ENCODE peak calls at places on chromosomes 6 and 20, in four cellular contexts. E is BJ, S is MM.1S, J is cardiac fibroblast. Y is an unnamed sample.

GRCh38 chr6:150409576-150410066 is 40.8 kb downstream of the IYD start:
- DNase-seq in E (no peak), S (peak; percentile 17), J (peak; percentile 29), Y (no peak)

GRCh38 chr6:135423649-135424128 is 73.9 kb downstream of the AHI1 start:
- DNase-seq in E (peak; percentile 4), S (peak; percentile 56), J (peak; percentile 68), Y (peak; percentile 54)

GRCh38 chr20:53972179-53972578 is 98.2 kb downstream of the BCAS1 start:
- DNase-seq in E (no peak), S (no peak), J (no peak), Y (peak; percentile 10)

GRCh38 chr6:73382462-73383113 is 12.0 kb upstream of the DDX43 start:
- DNase-seq in E (no peak), S (no peak), J (peak; percentile 26), Y (peak; percentile 62)

GRCh38 chr6:15499591-15499990 is 163.2 kb downstream of the DTNBP1 start:
- DNase-seq in E (no peak), S (no peak), J (no peak), Y (no peak)

GRCh38 chr6:101001012-101001411 is 119.9 kb upstream of the ASCC3 start:
- DNase-seq in E (no peak), S (no peak), J (no peak), Y (peak; percentile 66)

GRCh38 chr6:82959385-82959941 is 106.2 kb downstream of the UBE3D start:
- DNase-seq in E (peak; percentile 39), S (no peak), J (no peak), Y (no peak)

GRCh38 chr6:153044295-153044694 is 41.8 kb upstream of the MTRF1L start:
- DNase-seq in E (no peak), S (no peak), J (no peak), Y (peak; percentile 22)

GRCh38 chr20:36218380-36219064 is 17.8 kb upstream of the AAR2 start:
- DNase-seq in E (no peak), S (no peak), J (no peak), Y (no peak)

GRCh38 chr6:136751478-136751956 is 40.8 kb downstream of the MAP3K5 start:
- DNase-seq in E (peak; percentile 29), S (peak; percentile 80), J (no peak), Y (no peak)

GRCh38 chr6:168886306-168886854 is 367.3 kb downstream of the THBS2 start:
- DNase-seq in E (no peak), S (no peak), J (no peak), Y (no peak)

GRCh38 chr20:6091661-6092060 is 31.2 kb downstream of the FERMT1 start:
- DNase-seq in E (no peak), S (no peak), J (no peak), Y (no peak)

GRCh38 chr6:35774116-35774794 is 2.1 kb upstream of the CLPSL2 start:
- DNase-seq in E (no peak), S (no peak), J (no peak), Y (no peak)

GRCh38 chr6:35790683-35791082 is 6.4 kb downstream of the CLPS start:
- DNase-seq in E (no peak), S (no peak), J (no peak), Y (no peak)

GRCh38 chr6:51753635-51754034 is 333.8 kb downstream of the PKHD1 start:
- DNase-seq in E (no peak), S (no peak), J (no peak), Y (peak; percentile 48)

GRCh38 chr20:36298061-36298460 is 8.1 kb upstream of the DLGAP4 start:
- DNase-seq in E (no peak), S (no peak), J (no peak), Y (no peak)

GRCh38 chr6:134176283-134176975 is 124.0 kb upstream of the SLC2A12 start:
- DNase-seq in E (no peak), S (no peak), J (peak; percentile 35), Y (no peak)
- H3K4me3 ChIP-seq in E (peak overlapping the region; percentile 79), S (no peak overlapping the region), J (peak overlapping the region; percentile 76), Y (peak overlapping the region; percentile 95)

GRCh38 chr20:20821496-20822260 is 109.2 kb upstream of the RALGAPA2 start:
- DNase-seq in E (no peak), S (no peak), J (no peak), Y (no peak)

GRCh38 chr20:20816969-20817368 is 104.5 kb upstream of the RALGAPA2 start:
- DNase-seq in E (no peak), S (no peak), J (no peak), Y (no peak)

GRCh38 chr20:20820780-20821495 is 108.5 kb upstream of the RALGAPA2 start:
- DNase-seq in E (no peak), S (no peak), J (no peak), Y (no peak)

GRCh38 chr20:20823469-20823868 is 111.0 kb upstream of the RALGAPA2 start:
- DNase-seq in E (no peak), S (no peak), J (no peak), Y (no peak)

GRCh38 chr20:20820104-20820503 is 107.7 kb upstream of the RALGAPA2 start:
- DNase-seq in E (no peak), S (no peak), J (peak; percentile 2), Y (no peak)
- TF ChIP-seq CTCF in E (peak; percentile 29), S (peak; percentile 20), J (peak; percentile 10), Y (peak; percentile 34)

GRCh38 chr6:108841377-108841855 is 6.8 kb upstream of the ARMC2 start:
- DNase-seq in E (no peak), S (peak; percentile 17), J (no peak), Y (no peak)

GRCh38 chr6:108838101-108838717 is 10.0 kb upstream of the ARMC2 start:
- DNase-seq in E (no peak), S (no peak), J (no peak), Y (peak; percentile 51)

GRCh38 chr6:108839068-108839467 is 9.2 kb upstream of the ARMC2 start:
- DNase-seq in E (no peak), S (no peak), J (no peak), Y (no peak)

GRCh38 chr6:108844135-108844534 is 4.1 kb upstream of the ARMC2 start:
- DNase-seq in E (no peak), S (no peak), J (no peak), Y (no peak)

DNA sequence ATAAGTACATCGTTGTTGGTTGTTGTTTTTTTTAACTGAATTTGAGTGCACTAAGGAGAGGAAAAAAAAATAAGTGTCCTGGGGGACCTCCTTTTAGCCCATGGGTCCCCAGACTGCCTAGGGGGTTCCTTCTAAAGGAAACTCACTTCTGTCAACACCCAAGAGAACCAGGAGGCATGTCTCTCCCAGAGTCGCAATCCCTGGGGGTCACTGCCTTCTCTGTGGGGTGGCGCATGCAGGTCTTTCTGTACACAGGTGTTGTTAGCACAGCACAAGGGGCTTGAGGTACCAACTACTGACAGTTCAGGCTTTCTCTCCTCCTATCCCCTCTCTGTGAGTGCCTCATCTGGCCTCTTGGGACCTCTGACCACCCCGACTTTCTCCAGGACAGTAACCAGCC is 7.3 kb upstream of the ARMC2 start:
- DNase-seq in E (no peak), S (no peak), J (no peak), Y (no peak)
- H3K4me3 ChIP-seq in E (no peak overlapping the region), S (no peak overlapping the region), J (no peak overlapping the region), Y (no peak overlapping the region)

GRCh38 chr6:27870486-27870885 is 41.7 kb downstream of the OR2B2 start:
- DNase-seq in E (no peak), S (no peak), J (no peak), Y (no peak)

GRCh38 chr6:27872634-27873028 is 39.6 kb downstream of the OR2B2 start:
- DNase-seq in E (no peak), S (no peak), J (no peak), Y (no peak)

GRCh38 chr6:27871919-27872633 is 40.1 kb downstream of the OR2B2 start:
- DNase-seq in E (peak; percentile 90), S (peak; percentile 83), J (peak; percentile 98), Y (peak; percentile 96)

GRCh38 chr6:27867941-27868705 is 44.1 kb downstream of the OR2B2 start:
- DNase-seq in E (no peak), S (no peak), J (peak; percentile 37), Y (no peak)

DNA sequence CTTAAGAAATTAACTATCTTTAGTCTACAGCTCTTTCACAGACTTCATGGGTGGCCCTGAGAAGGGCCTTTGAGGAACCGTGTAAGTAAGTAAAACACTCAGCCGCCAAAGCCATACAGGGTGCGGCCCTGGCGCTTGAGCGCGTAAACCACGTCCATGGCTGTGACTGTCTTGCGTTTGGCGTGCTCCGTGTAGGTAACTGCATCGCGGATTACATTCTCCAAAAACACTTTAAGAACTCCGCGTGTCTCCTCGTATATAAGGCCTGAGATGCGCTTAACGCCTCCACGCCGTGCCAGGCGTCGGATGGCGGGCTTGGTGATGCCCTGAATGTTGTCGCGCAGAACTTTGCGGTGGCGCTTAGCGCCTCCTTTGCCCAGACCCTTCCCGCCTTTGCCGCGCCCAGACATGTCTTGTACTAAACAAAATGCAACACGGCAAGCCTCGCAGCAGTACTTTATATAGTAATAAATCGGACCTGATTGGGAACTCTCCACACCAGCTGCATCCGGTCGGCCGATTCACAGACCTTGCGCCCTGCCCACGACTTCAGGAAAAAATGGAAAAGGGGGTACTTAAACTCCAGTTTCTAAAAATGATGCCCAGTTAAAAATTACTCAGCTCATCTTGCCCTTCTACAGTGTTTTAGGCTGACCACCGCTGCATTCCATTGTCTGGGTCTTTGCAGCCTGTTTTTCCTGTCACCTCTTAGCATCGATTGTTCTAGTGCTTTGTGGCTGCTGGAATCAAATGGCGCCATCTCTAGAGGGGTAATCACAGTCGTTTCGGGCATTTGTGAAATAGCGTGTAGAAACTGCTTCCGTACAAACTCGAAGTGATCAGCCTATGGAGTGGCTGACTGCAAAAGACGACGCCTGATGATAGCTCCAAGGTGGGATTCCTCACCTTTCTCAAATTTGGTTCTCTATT is 38.8 kb downstream of the OR2B2 start:
- DNase-seq in E (no peak), S (no peak), J (peak; percentile 90), Y (peak; percentile 72)
- TF ChIP-seq CTCF in E (no peak), S (no peak), J (no peak), Y (no peak)

GRCh38 chr20:23048283-23049200 is 930 bp downstream of the THBD start:
- DNase-seq in E (no peak), S (no peak), J (peak; percentile 47), Y (peak; percentile 75)

GRCh38 chr20:23050847-23051627 is 1.6 kb upstream of the THBD start:
- DNase-seq in E (no peak), S (no peak), J (peak; percentile 91), Y (peak; percentile 93)

GRCh38 chr20:23047738-23048214 is 1.7 kb downstream of the THBD start:
- DNase-seq in E (no peak), S (no peak), J (no peak), Y (peak; percentile 59)

GRCh38 chr20:23049201-23049932 is at the start of gene THBD:
- DNase-seq in E (no peak), S (no peak), J (peak; percentile 65), Y (peak; percentile 91)

DNA sequence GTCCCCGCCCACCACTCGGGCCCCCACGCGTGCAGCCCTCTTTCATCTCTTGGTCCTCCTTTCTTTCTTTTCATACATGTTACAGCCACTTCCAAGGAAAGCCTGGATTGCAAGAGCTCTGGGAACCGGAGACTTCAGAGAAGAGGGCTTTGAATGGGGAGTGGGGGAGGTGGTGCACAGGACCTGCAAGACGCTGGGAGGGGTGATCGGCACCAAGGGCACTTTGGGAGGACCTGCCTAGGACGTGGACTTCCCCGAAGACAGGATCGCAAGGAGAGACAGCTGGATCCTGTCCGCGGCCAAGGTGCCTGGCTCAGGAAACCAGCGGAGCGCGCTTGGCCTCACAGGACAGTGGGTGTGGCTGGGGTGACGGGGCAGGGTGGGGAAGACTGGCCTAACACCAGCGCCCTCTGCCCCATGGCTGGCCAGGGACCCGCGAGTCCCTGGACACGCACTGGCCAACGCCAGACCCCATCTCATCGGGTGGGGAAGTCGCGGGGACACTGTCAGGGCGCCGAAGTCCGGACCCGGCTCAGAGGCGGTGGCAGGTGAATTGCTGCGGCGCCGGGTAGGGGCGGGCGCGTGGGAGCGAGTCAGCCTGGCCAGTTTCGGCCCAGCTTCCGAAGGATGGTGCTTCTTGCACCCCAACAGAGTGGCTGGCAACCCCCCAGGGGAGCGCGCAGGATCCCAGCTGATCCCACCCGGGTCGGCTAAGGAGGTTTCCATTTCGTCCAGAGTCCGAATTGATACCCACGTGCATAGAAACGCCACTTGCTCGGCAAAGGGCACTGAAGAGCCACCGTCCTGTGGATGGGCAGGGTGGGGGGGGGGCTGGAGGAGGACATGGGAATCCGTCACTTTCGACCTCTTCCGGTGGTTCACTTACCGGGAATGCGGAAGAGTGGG is 714 bp upstream of the THBD start:
- DNase-seq in E (no peak), S (no peak), J (peak; percentile 62), Y (peak; percentile 69)
- H3K4me3 ChIP-seq in E (peak overlapping the region; percentile 22), S (no peak overlapping the region), J (peak overlapping the region; percentile 51), Y (peak overlapping the region; percentile 56)